ENCODE peak calls at places on chromosomes 2 and 18, in eight cellular contexts. M is activated T-cell treated with anti-CD3 and anti-CD28 coated beads for 1 hour, C is SK-N-SH, F is foreskin keratinocyte, N is HFFc6, Z is AG04449, X is adrenal gland, B is midbrain. G is an unnamed sample.

GRCh38 chr2:234378440-234378839 is 118.4 kb downstream of the ARL4C start:
- DNase-seq in M (no peak), C (no peak), F (no peak), N (no peak), Z (no peak), X (no peak), B (no peak), G (peak; percentile 72)

GRCh38 chr2:72515696-72516095 is 310.1 kb downstream of the EXOC6B start:
- DNase-seq in M (no peak), C (no peak), F (no peak), N (peak; percentile 3), Z (no peak), X (no peak), B (peak; percentile 63), G (no peak)

GRCh38 chr18:75582406-75582821 is 154.9 kb upstream of the SMIM21 start:
- DNase-seq in M (no peak), C (no peak), F (no peak), N (no peak), Z (peak; percentile 70), X (no peak), B (no peak), G (no peak)

GRCh38 chr2:179263015-179263414 is 1.6 kb downstream of the SESTD1 start:
- DNase-seq in M (no peak), C (no peak), F (no peak), N (no peak), Z (no peak), X (no peak), B (no peak), G (no peak)

GRCh38 chr2:128414946-128415767 is 96.5 kb upstream of the HS6ST1 start:
- DNase-seq in M (no peak), C (no peak), F (no peak), N (no peak), Z (no peak), X (peak; percentile 1), B (no peak), G (no peak)

GRCh38 chr2:32553829-32554432 is 73.9 kb upstream of the TTC27 start:
- DNase-seq in M (no peak), C (peak; percentile 57), F (no peak), N (peak; percentile 13), Z (no peak), X (no peak), B (peak; percentile 41), G (peak; percentile 13)

GRCh38 chr2:23904692-23905091 is 22.2 kb downstream of the ATAD2B start:
- DNase-seq in M (no peak), C (no peak), F (no peak), N (peak; percentile 62), Z (no peak), X (no peak), B (no peak), G (peak; percentile 20)

GRCh38 chr18:58152216-58152615 is 108.2 kb downstream of the NEDD4L start:
- DNase-seq in M (no peak), C (no peak), F (no peak), N (no peak), Z (no peak), X (no peak), B (no peak), G (no peak)

GRCh38 chr18:45860971-45861370 is 35.5 kb downstream of the SIGLEC15 start:
- DNase-seq in M (no peak), C (no peak), F (no peak), N (no peak), Z (no peak), X (no peak), B (no peak), G (no peak)

GRCh38 chr2:165274698-165275097 is 35.5 kb downstream of the SCN2A start:
- DNase-seq in M (no peak), C (no peak), F (no peak), N (no peak), Z (no peak), X (peak; percentile 70), B (no peak), G (peak; percentile 33)

GRCh38 chr2:220396287-220396686 is 768.9 kb downstream of the SLC4A3 start:
- DNase-seq in M (no peak), C (no peak), F (no peak), N (peak; percentile 24), Z (peak; percentile 49), X (no peak), B (no peak), G (peak; percentile 39)

GRCh38 chr2:54803783-54804758 is 80.6 kb downstream of the EML6 start:
- DNase-seq in M (no peak), C (peak; percentile 49), F (no peak), N (no peak), Z (no peak), X (no peak), B (no peak), G (no peak)

GRCh38 chr2:58427572-58428285 is 186.6 kb upstream of the FANCL start:
- DNase-seq in M (no peak), C (peak; percentile 51), F (no peak), N (no peak), Z (no peak), X (peak; percentile 55), B (peak; percentile 57), G (peak; percentile 38)

GRCh38 chr2:104853926-104854506 is at the start of gene POU3F3:
- DNase-seq in M (no peak), C (peak; percentile 93), F (no peak), N (no peak), Z (no peak), X (no peak), B (peak; percentile 100), G (peak; percentile 64)

GRCh38 chr2:20210462-20210861 is 14.5 kb downstream of the SDC1 start:
- DNase-seq in M (no peak), C (no peak), F (no peak), N (no peak), Z (no peak), X (no peak), B (no peak), G (no peak)

GRCh38 chr2:179860255-179861026 is 971 bp downstream of the ZNF385B start:
- DNase-seq in M (no peak), C (peak; percentile 11), F (no peak), N (no peak), Z (no peak), X (no peak), B (no peak), G (no peak)

GRCh38 chr2:206105541-206105940 is 19.6 kb upstream of the INO80D start:
- DNase-seq in M (no peak), C (no peak), F (no peak), N (no peak), Z (no peak), X (no peak), B (no peak), G (no peak)

GRCh38 chr2:111642576-111643327 is 241.2 kb downstream of the ANAPC1 start:
- DNase-seq in M (no peak), C (no peak), F (no peak), N (no peak), Z (no peak), X (no peak), B (no peak), G (no peak)

GRCh38 chr2:186903183-186903582 is 54.2 kb upstream of the ZSWIM2 start:
- DNase-seq in M (no peak), C (peak; percentile 3), F (no peak), N (no peak), Z (no peak), X (no peak), B (no peak), G (peak; percentile 16)

GRCh38 chr2:135945521-135945920 is 39.9 kb downstream of the DARS1 start:
- DNase-seq in M (no peak), C (no peak), F (no peak), N (no peak), Z (no peak), X (no peak), B (no peak), G (no peak)

GRCh38 chr2:50344509-50345106 is 687.3 kb downstream of the NRXN1 start:
- DNase-seq in M (no peak), C (no peak), F (no peak), N (no peak), Z (no peak), X (no peak), B (peak; percentile 6), G (no peak)

GRCh38 chr18:23422751-23423418 is 30.2 kb upstream of the RIOK3 start:
- DNase-seq in M (no peak), C (peak; percentile 21), F (peak; percentile 30), N (peak; percentile 65), Z (no peak), X (peak; percentile 33), B (no peak), G (peak; percentile 74)

GRCh38 chr18:27483266-27483665 is 298.2 kb upstream of the CHST9 start:
- DNase-seq in M (no peak), C (no peak), F (no peak), N (no peak), Z (no peak), X (no peak), B (no peak), G (no peak)

GRCh38 chr2:209390839-209391238 is 33.0 kb upstream of the MAP2 start:
- DNase-seq in M (no peak), C (no peak), F (no peak), N (no peak), Z (no peak), X (no peak), B (no peak), G (no peak)

GRCh38 chr2:238143239-238143951 is 4.9 kb downstream of the KLHL30 start:
- DNase-seq in M (no peak), C (no peak), F (no peak), N (peak; percentile 56), Z (peak; percentile 17), X (no peak), B (no peak), G (peak; percentile 76)

GRCh38 chr2:169001116-169001815 is 29.9 kb downstream of the ABCB11 start:
- DNase-seq in M (no peak), C (no peak), F (no peak), N (no peak), Z (no peak), X (no peak), B (no peak), G (no peak)

GRCh38 chr2:215920244-215921100 is 92.9 kb downstream of the MREG start:
- DNase-seq in M (peak; percentile 18), C (peak; percentile 67), F (peak; percentile 18), N (peak; percentile 69), Z (peak; percentile 47), X (peak; percentile 67), B (peak; percentile 76), G (peak; percentile 94)

GRCh38 chr2:120594856-120595685 is 140.6 kb upstream of the GLI2 start:
- DNase-seq in M (no peak), C (no peak), F (peak; percentile 31), N (no peak), Z (no peak), X (no peak), B (no peak), G (no peak)

GRCh38 chr2:165462433-165462832 is 7.1 kb upstream of the CSRNP3 start:
- DNase-seq in M (no peak), C (peak; percentile 47), F (no peak), N (no peak), Z (no peak), X (no peak), B (no peak), G (no peak)

GRCh38 chr18:55862693-55863485 is 274.9 kb upstream of the TCF4 start:
- DNase-seq in M (no peak), C (no peak), F (no peak), N (no peak), Z (no peak), X (no peak), B (no peak), G (no peak)

GRCh38 chr18:6943143-6943542 is 174.5 kb downstream of the LAMA1 start:
- DNase-seq in M (no peak), C (no peak), F (no peak), N (no peak), Z (no peak), X (no peak), B (no peak), G (no peak)